ENCODE peak calls at places on chromosomes 11 and 22, in five cellular contexts. One of them, this sample, is unnamed.
A peak's percentile ranks its signal among the peaks of the same experiment; 100 is the strongest.

GRCh38 chr11:128484172-128484571 is 103.2 kb downstream of the ETS1 start:
- DNase-seq in IMR-90: no peak
- DNase-seq in gastrocnemius medialis: no peak
- DNase-seq in adrenal gland: no peak
- DNase-seq in stomach: no peak
- DNase-seq in this sample: no peak

GRCh38 chr11:106990322-106990721 is 28.0 kb downstream of the GUCY1A2 start:
- DNase-seq in IMR-90: no peak
- DNase-seq in gastrocnemius medialis: no peak
- DNase-seq in adrenal gland: no peak
- DNase-seq in stomach: no peak
- DNase-seq in this sample: no peak

GRCh38 chr11:108496643-108497256 is 1.4 kb downstream of the POGLUT3 start:
- DNase-seq in IMR-90: peak; percentile 31
- DNase-seq in gastrocnemius medialis: no peak
- DNase-seq in adrenal gland: no peak
- DNase-seq in stomach: no peak
- DNase-seq in this sample: no peak

GRCh38 chr22:41264408-41264941 is 21.5 kb downstream of the RANGAP1 start:
- DNase-seq in IMR-90: no peak
- DNase-seq in gastrocnemius medialis: no peak
- DNase-seq in adrenal gland: no peak
- DNase-seq in stomach: no peak
- DNase-seq in this sample: no peak

GRCh38 chr11:17839450-17839849 is 104.9 kb downstream of the KCNC1 start:
- DNase-seq in IMR-90: no peak
- DNase-seq in gastrocnemius medialis: peak; percentile 91
- DNase-seq in adrenal gland: no peak
- DNase-seq in stomach: no peak
- DNase-seq in this sample: no peak

GRCh38 chr11:72528121-72528520 is 93.8 kb upstream of the CLPB start:
- DNase-seq in IMR-90: no peak
- DNase-seq in gastrocnemius medialis: no peak
- DNase-seq in adrenal gland: no peak
- DNase-seq in stomach: no peak
- DNase-seq in this sample: no peak

GRCh38 chr11:28679795-28680194 is 571.6 kb downstream of the METTL15 start:
- DNase-seq in IMR-90: peak; percentile 88
- DNase-seq in gastrocnemius medialis: no peak
- DNase-seq in adrenal gland: no peak
- DNase-seq in stomach: no peak
- DNase-seq in this sample: no peak

GRCh38 chr22:39264344-39265116 is 19.7 kb upstream of the PDGFB start:
- DNase-seq in IMR-90: no peak
- DNase-seq in gastrocnemius medialis: no peak
- DNase-seq in adrenal gland: peak; percentile 77
- DNase-seq in stomach: no peak
- DNase-seq in this sample: no peak

GRCh38 chr22:46501701-46502100 is 35.7 kb downstream of the CELSR1 start:
- DNase-seq in IMR-90: peak; percentile 76
- DNase-seq in gastrocnemius medialis: no peak
- DNase-seq in adrenal gland: no peak
- DNase-seq in stomach: no peak
- DNase-seq in this sample: no peak

GRCh38 chr22:23583836-23584235 is 3.7 kb upstream of the IGLL1 start:
- DNase-seq in IMR-90: no peak
- DNase-seq in gastrocnemius medialis: no peak
- DNase-seq in adrenal gland: no peak
- DNase-seq in stomach: no peak
- DNase-seq in this sample: no peak

GRCh38 chr11:35272391-35272821 is 133.4 kb downstream of the CD44 start:
- DNase-seq in IMR-90: no peak
- DNase-seq in gastrocnemius medialis: no peak
- DNase-seq in adrenal gland: no peak
- DNase-seq in stomach: no peak
- DNase-seq in this sample: no peak

GRCh38 chr11:102426000-102426399 is 26.6 kb downstream of the TMEM123 start:
- DNase-seq in IMR-90: no peak
- DNase-seq in gastrocnemius medialis: no peak
- DNase-seq in adrenal gland: no peak
- DNase-seq in stomach: no peak
- DNase-seq in this sample: no peak
- TF ChIP-seq POLR2A in IMR-90: no peak
- TF ChIP-seq POLR2A in gastrocnemius medialis: no peak
- TF ChIP-seq POLR2A in adrenal gland: no peak
- TF ChIP-seq POLR2A in stomach: no peak
- TF ChIP-seq POLR2A in this sample: no peak

DNA sequence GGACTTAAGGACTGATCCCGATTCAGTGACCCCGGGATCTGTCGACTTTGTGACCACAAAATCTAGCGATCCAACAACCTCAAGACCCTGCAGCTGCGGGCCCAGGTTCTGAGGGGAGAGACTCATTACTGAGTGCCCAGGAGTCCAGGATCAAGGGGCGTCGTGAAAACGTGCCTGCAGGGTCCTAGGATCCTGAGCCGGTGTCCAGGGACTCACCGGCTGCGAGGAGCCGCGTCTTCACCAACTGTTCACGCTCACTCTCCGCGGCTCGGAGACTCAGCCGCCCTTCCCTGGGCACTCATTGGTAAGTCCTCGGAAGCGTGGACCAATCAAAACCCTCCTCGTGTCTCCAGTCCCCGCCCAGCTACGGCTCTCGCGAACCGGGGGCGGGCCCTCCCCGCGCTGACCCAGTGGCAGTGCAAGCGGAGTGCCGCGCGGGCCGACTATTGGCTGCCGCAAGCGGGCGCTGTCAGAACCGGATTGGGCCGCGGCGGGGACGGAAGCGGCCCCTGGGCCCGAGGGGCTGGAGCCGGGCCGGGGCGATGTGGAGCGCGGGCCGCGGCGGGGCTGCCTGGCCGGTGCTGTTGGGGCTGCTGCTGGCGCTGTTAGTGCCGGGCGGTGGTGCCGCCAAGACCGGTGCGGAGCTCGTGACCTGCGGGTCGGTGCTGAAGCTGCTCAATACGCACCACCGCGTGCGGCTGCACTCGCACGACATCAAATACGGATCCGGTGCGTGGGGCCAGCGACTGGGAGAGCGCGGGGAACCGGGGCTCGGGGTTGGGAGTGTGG is at the start of gene SDF2L1:
- DNase-seq in IMR-90: peak; percentile 99
- DNase-seq in gastrocnemius medialis: peak; percentile 98
- DNase-seq in adrenal gland: peak; percentile 99
- DNase-seq in stomach: peak; percentile 99
- DNase-seq in this sample: peak; percentile 98
- TF ChIP-seq POLR2A in IMR-90: peak; percentile 81
- TF ChIP-seq POLR2A in gastrocnemius medialis: peak; percentile 76
- TF ChIP-seq POLR2A in adrenal gland: peak; percentile 58
- TF ChIP-seq POLR2A in stomach: no peak
- TF ChIP-seq POLR2A in this sample: no peak

DNA sequence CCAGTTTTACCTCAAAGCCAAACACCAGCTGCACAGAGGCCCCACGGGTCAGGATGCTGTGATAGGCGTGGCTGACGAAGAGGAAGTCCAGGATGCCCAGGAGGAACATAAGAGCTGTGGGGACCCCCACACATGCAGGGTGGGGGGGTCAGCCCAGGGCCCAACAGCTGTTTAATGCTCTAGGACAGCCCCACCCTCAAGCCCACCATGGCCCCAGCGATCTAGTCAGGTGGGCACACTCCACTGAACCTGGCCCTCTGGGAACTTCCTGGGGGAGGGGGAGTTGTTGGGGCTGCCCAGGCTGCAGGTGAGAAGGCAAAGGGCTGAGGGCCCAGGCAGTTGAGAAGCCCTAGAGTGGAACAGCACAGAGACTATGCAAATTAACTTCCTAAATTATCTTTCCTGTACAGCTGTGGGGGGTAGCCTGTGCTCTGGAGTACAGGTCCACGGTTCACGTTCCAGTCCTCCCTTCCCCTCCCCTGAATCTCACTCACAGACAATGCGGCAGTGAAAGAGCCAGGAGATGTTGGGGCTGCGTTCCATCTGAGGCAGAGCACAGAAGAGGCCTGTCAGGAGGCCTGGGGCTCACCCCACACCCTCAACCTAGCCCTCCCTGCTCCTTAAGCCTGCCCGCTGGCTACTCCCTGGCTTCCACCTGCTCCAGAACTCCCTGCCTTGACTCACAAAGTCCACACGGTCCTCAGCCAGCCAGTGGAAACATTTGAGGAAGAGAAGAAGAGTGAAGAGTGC is 1.9 kb downstream of the SYVN1 start:
- DNase-seq in IMR-90: no peak
- DNase-seq in gastrocnemius medialis: no peak
- DNase-seq in adrenal gland: peak; percentile 13
- DNase-seq in stomach: no peak
- DNase-seq in this sample: peak; percentile 15
- TF ChIP-seq POLR2A in IMR-90: no peak
- TF ChIP-seq POLR2A in gastrocnemius medialis: no peak
- TF ChIP-seq POLR2A in adrenal gland: no peak
- TF ChIP-seq POLR2A in stomach: no peak
- TF ChIP-seq POLR2A in this sample: no peak

DNA sequence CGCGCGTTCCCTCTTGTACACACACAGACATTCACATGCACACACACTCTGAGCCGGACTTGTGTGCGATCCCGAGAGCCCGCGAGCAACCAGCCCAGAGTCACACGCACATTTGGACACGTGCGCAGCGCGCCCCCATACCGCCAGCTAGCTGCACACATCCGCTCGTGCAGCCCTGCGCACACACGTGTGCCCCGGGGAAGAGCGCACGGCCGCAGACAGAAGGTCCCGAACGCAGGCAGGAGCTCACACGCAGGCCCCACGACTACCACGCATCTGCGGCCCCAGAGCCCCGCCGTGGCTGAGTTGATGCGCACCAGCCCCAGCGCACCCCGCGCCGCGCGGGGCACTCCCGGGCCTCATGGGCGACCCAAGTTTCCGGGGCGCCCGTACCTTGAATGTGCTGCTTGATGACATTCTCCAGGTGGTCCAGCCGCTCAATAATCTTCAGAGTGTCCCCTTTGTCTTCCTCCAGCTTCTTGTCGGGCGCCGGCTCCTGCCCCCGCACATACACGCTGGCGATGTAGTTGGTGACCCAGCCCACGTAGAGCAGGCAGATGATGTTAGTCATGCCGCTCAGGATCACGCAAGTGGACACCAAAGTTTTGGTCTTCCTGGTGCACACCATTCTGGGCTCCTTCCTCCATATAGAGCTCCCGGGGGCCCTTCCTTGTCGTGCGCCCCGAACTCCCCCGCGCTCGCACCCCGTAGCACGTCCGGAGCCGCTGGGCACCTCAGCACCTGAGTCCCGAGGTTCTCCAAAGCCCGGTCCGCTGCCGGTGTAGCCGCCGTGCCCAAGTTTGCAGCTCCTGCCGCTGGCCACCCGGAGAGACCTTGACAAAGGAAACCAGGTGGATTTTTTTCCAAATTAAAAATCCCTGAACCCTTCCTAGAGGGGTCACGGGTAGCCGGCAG is 582 bp downstream of the GALNT18 start:
- DNase-seq in IMR-90: peak; percentile 44
- DNase-seq in gastrocnemius medialis: no peak
- DNase-seq in adrenal gland: peak; percentile 20
- DNase-seq in stomach: peak; percentile 33
- DNase-seq in this sample: peak; percentile 41
- TF ChIP-seq POLR2A in IMR-90: no peak
- TF ChIP-seq POLR2A in gastrocnemius medialis: no peak
- TF ChIP-seq POLR2A in adrenal gland: no peak
- TF ChIP-seq POLR2A in stomach: no peak
- TF ChIP-seq POLR2A in this sample: no peak

DNA sequence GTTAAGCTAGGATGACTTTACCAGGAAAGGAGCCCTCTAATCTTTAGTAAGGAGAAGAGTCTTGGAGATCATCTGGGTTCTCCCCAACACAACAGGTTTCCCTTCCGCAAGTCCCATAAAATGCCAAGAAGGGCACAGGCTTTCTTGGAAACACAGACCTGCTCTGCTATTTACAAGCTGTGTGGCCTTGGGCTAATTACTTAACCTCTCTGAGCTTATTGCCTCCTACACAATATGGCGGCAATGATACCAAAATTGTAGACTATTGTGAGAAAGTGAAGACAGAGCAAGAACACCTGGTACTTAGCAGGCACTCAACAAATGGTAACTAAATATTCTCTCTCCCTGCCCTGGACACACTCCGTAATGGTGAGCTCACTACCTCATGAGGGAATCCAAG is 49.1 kb downstream of the DSCAML1 start:
- DNase-seq in IMR-90: no peak
- DNase-seq in gastrocnemius medialis: no peak
- DNase-seq in adrenal gland: no peak
- DNase-seq in stomach: no peak
- DNase-seq in this sample: no peak
- TF ChIP-seq POLR2A in IMR-90: no peak
- TF ChIP-seq POLR2A in gastrocnemius medialis: no peak
- TF ChIP-seq POLR2A in adrenal gland: no peak
- TF ChIP-seq POLR2A in stomach: no peak
- TF ChIP-seq POLR2A in this sample: no peak

GRCh38 chr11:73787643-73788537 is at the start of gene MRPL48:
- DNase-seq in IMR-90: peak; percentile 90
- DNase-seq in gastrocnemius medialis: peak; percentile 87
- DNase-seq in adrenal gland: peak; percentile 96
- DNase-seq in stomach: peak; percentile 89
- DNase-seq in this sample: peak; percentile 87
- TF ChIP-seq POLR2A in IMR-90: no peak
- TF ChIP-seq POLR2A in gastrocnemius medialis: peak; percentile 12
- TF ChIP-seq POLR2A in adrenal gland: peak; percentile 35
- TF ChIP-seq POLR2A in stomach: no peak
- TF ChIP-seq POLR2A in this sample: peak; percentile 22

GRCh38 chr22:29553391-29554224 is at the start of gene THOC5:
- DNase-seq in IMR-90: peak; percentile 94
- DNase-seq in gastrocnemius medialis: peak; percentile 91
- DNase-seq in adrenal gland: peak; percentile 95
- DNase-seq in stomach: peak; percentile 93
- DNase-seq in this sample: peak; percentile 94
- TF ChIP-seq POLR2A in IMR-90: peak; percentile 67
- TF ChIP-seq POLR2A in gastrocnemius medialis: peak; percentile 38
- TF ChIP-seq POLR2A in adrenal gland: no peak
- TF ChIP-seq POLR2A in stomach: no peak
- TF ChIP-seq POLR2A in this sample: peak; percentile 42

This sample was measured in uterus.